ENCODE peak calls at places on chromosomes 5 and 9, in six cellular contexts. Y is GM03348, S is astrocyte, W is NCI-H524, L is ELR, B is coronary artery. M is an unnamed sample.

GRCh38 chr9:134128727-134129679 is 6.9 kb upstream of the WDR5 start:
- DNase-seq in Y (no peak), S (no peak), W (no peak), L (no peak), B (no peak), M (no peak)

GRCh38 chr5:142120247-142120935 is 11.8 kb downstream of the NDFIP1 start:
- DNase-seq in Y (no peak), S (no peak), W (no peak), L (no peak), B (no peak), M (no peak)

GRCh38 chr9:21904371-21904770 is 89.8 kb downstream of the CDKN2A start:
- DNase-seq in Y (peak), S (peak), W (no peak), L (peak), B (no peak), M (no peak)

GRCh38 chr5:73544429-73545402 is 20.7 kb downstream of the ANKRA2 start:
- DNase-seq in Y (no peak), S (no peak), W (no peak), L (no peak), B (no peak), M (no peak)

GRCh38 chr9:77156646-77157371 is 20.5 kb upstream of the VPS13A start:
- DNase-seq in Y (no peak), S (no peak), W (no peak), L (no peak), B (no peak), M (no peak)

GRCh38 chr5:174736351-174736721 is 12.0 kb downstream of the MSX2 start:
- DNase-seq in Y (peak), S (peak), W (no peak), L (peak), B (no peak), M (no peak)

GRCh38 chr9:15142903-15143534 is 164.0 kb downstream of the TTC39B start:
- DNase-seq in Y (peak), S (peak), W (no peak), L (peak), B (no peak), M (no peak)

GRCh38 chr5:107670028-107670926 is 460 bp downstream of the EFNA5 start:
- DNase-seq in Y (peak), S (peak), W (peak), L (peak), B (no peak), M (no peak)

M was measured in effector memory CD4-positive, alpha-beta T cell.